ENCODE peak calls at places on chromosomes 7 and 10, in ten cellular contexts. One of them, this sample, is unnamed.

GRCh38 chr10:8105932-8106331 is 51.4 kb downstream of the GATA3 start:
- DNase-seq in GM12865: no peak
- DNase-seq in stimulated activated CD8-positive, alpha-beta memory T cell treated with anti-CD3 and anti-CD28 coated beads, Interleukin-15, amount 100 ng/mL, for 24 hours: no peak
- DNase-seq in heart right ventricle: no peak
- DNase-seq in HEK293T: no peak
- DNase-seq in ureter: no peak
- DNase-seq in HS-5: no peak
- DNase-seq in RCC 7860: no peak
- DNase-seq in posterior vena cava: no peak
- DNase-seq in NCI-H510A treated with DMSO at 0.1 percent for 48 hours: no peak
- DNase-seq in this sample: no peak

GRCh38 chr7:130712416-130712815 is 21.6 kb downstream of the KLF14 start:
- DNase-seq in HEK293T: no peak
- DNase-seq in ureter: no peak
- DNase-seq in posterior vena cava: no peak
- DNase-seq in heart right ventricle: no peak
- DNase-seq in GM12865: no peak
- DNase-seq in HS-5: no peak
- DNase-seq in NCI-H510A treated with DMSO at 0.1 percent for 48 hours: no peak
- DNase-seq in RCC 7860: no peak
- DNase-seq in stimulated activated CD8-positive, alpha-beta memory T cell treated with anti-CD3 and anti-CD28 coated beads, Interleukin-15, amount 100 ng/mL, for 24 hours: no peak
- DNase-seq in this sample: no peak

GRCh38 chr10:49280001-49280408 is 19.0 kb upstream of the C10orf71 start:
- DNase-seq in HS-5: peak
- DNase-seq in RCC 7860: peak
- DNase-seq in GM12865: no peak
- DNase-seq in ureter: no peak
- DNase-seq in HEK293T: no peak
- DNase-seq in heart right ventricle: no peak
- DNase-seq in stimulated activated CD8-positive, alpha-beta memory T cell treated with anti-CD3 and anti-CD28 coated beads, Interleukin-15, amount 100 ng/mL, for 24 hours: no peak
- DNase-seq in posterior vena cava: no peak
- DNase-seq in NCI-H510A treated with DMSO at 0.1 percent for 48 hours: no peak
- DNase-seq in this sample: peak

GRCh38 chr10:45433716-45434469 is 59.9 kb downstream of the ALOX5 start:
- DNase-seq in stimulated activated CD8-positive, alpha-beta memory T cell treated with anti-CD3 and anti-CD28 coated beads, Interleukin-15, amount 100 ng/mL, for 24 hours: no peak
- DNase-seq in ureter: no peak
- DNase-seq in posterior vena cava: no peak
- DNase-seq in GM12865: peak
- DNase-seq in NCI-H510A treated with DMSO at 0.1 percent for 48 hours: no peak
- DNase-seq in HEK293T: no peak
- DNase-seq in heart right ventricle: no peak
- DNase-seq in RCC 7860: no peak
- DNase-seq in HS-5: no peak
- DNase-seq in this sample: no peak

GRCh38 chr7:30974605-30975256 is 11.0 kb downstream of the GHRHR start:
- DNase-seq in heart right ventricle: peak
- DNase-seq in NCI-H510A treated with DMSO at 0.1 percent for 48 hours: peak
- DNase-seq in stimulated activated CD8-positive, alpha-beta memory T cell treated with anti-CD3 and anti-CD28 coated beads, Interleukin-15, amount 100 ng/mL, for 24 hours: no peak
- DNase-seq in ureter: peak
- DNase-seq in posterior vena cava: peak
- DNase-seq in HS-5: no peak
- DNase-seq in GM12865: peak
- DNase-seq in HEK293T: peak
- DNase-seq in RCC 7860: peak
- DNase-seq in this sample: peak

GRCh38 chr10:43054593-43054992 is 22.3 kb upstream of the RET start:
- DNase-seq in stimulated activated CD8-positive, alpha-beta memory T cell treated with anti-CD3 and anti-CD28 coated beads, Interleukin-15, amount 100 ng/mL, for 24 hours: no peak
- DNase-seq in ureter: no peak
- DNase-seq in posterior vena cava: no peak
- DNase-seq in HS-5: no peak
- DNase-seq in GM12865: no peak
- DNase-seq in heart right ventricle: no peak
- DNase-seq in NCI-H510A treated with DMSO at 0.1 percent for 48 hours: no peak
- DNase-seq in RCC 7860: no peak
- DNase-seq in HEK293T: no peak
- DNase-seq in this sample: no peak

GRCh38 chr7:130491841-130492518 is at the start of gene MEST:
- DNase-seq in ureter: no peak
- DNase-seq in NCI-H510A treated with DMSO at 0.1 percent for 48 hours: no peak
- DNase-seq in RCC 7860: no peak
- DNase-seq in heart right ventricle: peak
- DNase-seq in HS-5: no peak
- DNase-seq in GM12865: peak
- DNase-seq in HEK293T: no peak
- DNase-seq in posterior vena cava: no peak
- DNase-seq in stimulated activated CD8-positive, alpha-beta memory T cell treated with anti-CD3 and anti-CD28 coated beads, Interleukin-15, amount 100 ng/mL, for 24 hours: no peak
- DNase-seq in this sample: peak

GRCh38 chr10:125152646-125153368 is 7.6 kb downstream of the CTBP2 start:
- DNase-seq in RCC 7860: no peak
- DNase-seq in heart right ventricle: peak
- DNase-seq in posterior vena cava: no peak
- DNase-seq in GM12865: no peak
- DNase-seq in stimulated activated CD8-positive, alpha-beta memory T cell treated with anti-CD3 and anti-CD28 coated beads, Interleukin-15, amount 100 ng/mL, for 24 hours: no peak
- DNase-seq in HEK293T: no peak
- DNase-seq in NCI-H510A treated with DMSO at 0.1 percent for 48 hours: peak
- DNase-seq in ureter: peak
- DNase-seq in HS-5: no peak
- DNase-seq in this sample: no peak

GRCh38 chr7:134941947-134942346 is 44.4 kb upstream of the AGBL3 start:
- DNase-seq in posterior vena cava: no peak
- DNase-seq in ureter: no peak
- DNase-seq in heart right ventricle: no peak
- DNase-seq in stimulated activated CD8-positive, alpha-beta memory T cell treated with anti-CD3 and anti-CD28 coated beads, Interleukin-15, amount 100 ng/mL, for 24 hours: no peak
- DNase-seq in GM12865: no peak
- DNase-seq in RCC 7860: no peak
- DNase-seq in HEK293T: no peak
- DNase-seq in NCI-H510A treated with DMSO at 0.1 percent for 48 hours: no peak
- DNase-seq in HS-5: no peak
- DNase-seq in this sample: no peak

GRCh38 chr10:69952801-69953200 is 99.8 kb upstream of the MACROH2A2 start:
- DNase-seq in heart right ventricle: no peak
- DNase-seq in ureter: no peak
- DNase-seq in RCC 7860: no peak
- DNase-seq in HEK293T: no peak
- DNase-seq in HS-5: no peak
- DNase-seq in posterior vena cava: no peak
- DNase-seq in stimulated activated CD8-positive, alpha-beta memory T cell treated with anti-CD3 and anti-CD28 coated beads, Interleukin-15, amount 100 ng/mL, for 24 hours: no peak
- DNase-seq in GM12865: no peak
- DNase-seq in NCI-H510A treated with DMSO at 0.1 percent for 48 hours: no peak
- DNase-seq in this sample: peak

GRCh38 chr10:100872034-100872791 is 40.5 kb upstream of the SLF2 start:
- DNase-seq in GM12865: peak
- DNase-seq in HEK293T: peak
- DNase-seq in ureter: no peak
- DNase-seq in posterior vena cava: peak
- DNase-seq in HS-5: no peak
- DNase-seq in heart right ventricle: no peak
- DNase-seq in RCC 7860: peak
- DNase-seq in NCI-H510A treated with DMSO at 0.1 percent for 48 hours: peak
- DNase-seq in stimulated activated CD8-positive, alpha-beta memory T cell treated with anti-CD3 and anti-CD28 coated beads, Interleukin-15, amount 100 ng/mL, for 24 hours: peak
- DNase-seq in this sample: peak

GRCh38 chr10:110901954-110902819 is 16.8 kb downstream of the BBIP1 start:
- DNase-seq in posterior vena cava: no peak
- DNase-seq in RCC 7860: no peak
- DNase-seq in stimulated activated CD8-positive, alpha-beta memory T cell treated with anti-CD3 and anti-CD28 coated beads, Interleukin-15, amount 100 ng/mL, for 24 hours: no peak
- DNase-seq in heart right ventricle: no peak
- DNase-seq in GM12865: no peak
- DNase-seq in ureter: no peak
- DNase-seq in NCI-H510A treated with DMSO at 0.1 percent for 48 hours: no peak
- DNase-seq in HS-5: no peak
- DNase-seq in HEK293T: no peak
- DNase-seq in this sample: peak

GRCh38 chr10:47140752-47141348 is 159.1 kb upstream of the GDF10 start:
- DNase-seq in heart right ventricle: no peak
- DNase-seq in stimulated activated CD8-positive, alpha-beta memory T cell treated with anti-CD3 and anti-CD28 coated beads, Interleukin-15, amount 100 ng/mL, for 24 hours: no peak
- DNase-seq in HS-5: no peak
- DNase-seq in RCC 7860: no peak
- DNase-seq in NCI-H510A treated with DMSO at 0.1 percent for 48 hours: no peak
- DNase-seq in GM12865: no peak
- DNase-seq in posterior vena cava: no peak
- DNase-seq in HEK293T: no peak
- DNase-seq in ureter: no peak
- DNase-seq in this sample: no peak

GRCh38 chr10:71637305-71637704 is 82.3 kb downstream of the C10orf105 start:
- DNase-seq in RCC 7860: no peak
- DNase-seq in HEK293T: no peak
- DNase-seq in stimulated activated CD8-positive, alpha-beta memory T cell treated with anti-CD3 and anti-CD28 coated beads, Interleukin-15, amount 100 ng/mL, for 24 hours: no peak
- DNase-seq in ureter: no peak
- DNase-seq in HS-5: no peak
- DNase-seq in GM12865: no peak
- DNase-seq in heart right ventricle: no peak
- DNase-seq in NCI-H510A treated with DMSO at 0.1 percent for 48 hours: no peak
- DNase-seq in posterior vena cava: no peak
- DNase-seq in this sample: no peak

GRCh38 chr7:47040795-47041194 is 541.1 kb downstream of the TNS3 start:
- DNase-seq in HS-5: no peak
- DNase-seq in posterior vena cava: no peak
- DNase-seq in HEK293T: no peak
- DNase-seq in heart right ventricle: no peak
- DNase-seq in NCI-H510A treated with DMSO at 0.1 percent for 48 hours: no peak
- DNase-seq in GM12865: no peak
- DNase-seq in stimulated activated CD8-positive, alpha-beta memory T cell treated with anti-CD3 and anti-CD28 coated beads, Interleukin-15, amount 100 ng/mL, for 24 hours: no peak
- DNase-seq in RCC 7860: no peak
- DNase-seq in ureter: no peak
- DNase-seq in this sample: no peak

GRCh38 chr7:21767300-21767900 is 178.3 kb downstream of the CDCA7L start:
- DNase-seq in ureter: peak
- DNase-seq in HS-5: peak
- DNase-seq in NCI-H510A treated with DMSO at 0.1 percent for 48 hours: peak
- DNase-seq in stimulated activated CD8-positive, alpha-beta memory T cell treated with anti-CD3 and anti-CD28 coated beads, Interleukin-15, amount 100 ng/mL, for 24 hours: no peak
- DNase-seq in HEK293T: peak
- DNase-seq in GM12865: peak
- DNase-seq in RCC 7860: peak
- DNase-seq in heart right ventricle: peak
- DNase-seq in posterior vena cava: no peak
- DNase-seq in this sample: peak

GRCh38 chr7:155001756-155002410 is 1.0 kb downstream of the PAXIP1 start:
- DNase-seq in posterior vena cava: no peak
- DNase-seq in RCC 7860: no peak
- DNase-seq in NCI-H510A treated with DMSO at 0.1 percent for 48 hours: no peak
- DNase-seq in HEK293T: peak
- DNase-seq in stimulated activated CD8-positive, alpha-beta memory T cell treated with anti-CD3 and anti-CD28 coated beads, Interleukin-15, amount 100 ng/mL, for 24 hours: no peak
- DNase-seq in heart right ventricle: no peak
- DNase-seq in GM12865: peak
- DNase-seq in ureter: no peak
- DNase-seq in HS-5: no peak
- DNase-seq in this sample: peak

GRCh38 chr10:46229144-46229563 is 57.6 kb upstream of the ANTXRL start:
- DNase-seq in posterior vena cava: peak
- DNase-seq in RCC 7860: no peak
- DNase-seq in stimulated activated CD8-positive, alpha-beta memory T cell treated with anti-CD3 and anti-CD28 coated beads, Interleukin-15, amount 100 ng/mL, for 24 hours: no peak
- DNase-seq in ureter: peak
- DNase-seq in heart right ventricle: no peak
- DNase-seq in GM12865: peak
- DNase-seq in HEK293T: peak
- DNase-seq in HS-5: no peak
- DNase-seq in NCI-H510A treated with DMSO at 0.1 percent for 48 hours: peak
- DNase-seq in this sample: peak

GRCh38 chr7:82562716-82563404 is 119.3 kb upstream of the CACNA2D1 start:
- DNase-seq in GM12865: no peak
- DNase-seq in posterior vena cava: no peak
- DNase-seq in HS-5: peak
- DNase-seq in heart right ventricle: no peak
- DNase-seq in NCI-H510A treated with DMSO at 0.1 percent for 48 hours: peak
- DNase-seq in ureter: no peak
- DNase-seq in stimulated activated CD8-positive, alpha-beta memory T cell treated with anti-CD3 and anti-CD28 coated beads, Interleukin-15, amount 100 ng/mL, for 24 hours: no peak
- DNase-seq in RCC 7860: no peak
- DNase-seq in HEK293T: no peak
- DNase-seq in this sample: peak

GRCh38 chr10:8044331-8044907 is 10.1 kb upstream of the GATA3 start:
- DNase-seq in heart right ventricle: no peak
- DNase-seq in NCI-H510A treated with DMSO at 0.1 percent for 48 hours: no peak
- DNase-seq in HS-5: no peak
- DNase-seq in posterior vena cava: peak
- DNase-seq in stimulated activated CD8-positive, alpha-beta memory T cell treated with anti-CD3 and anti-CD28 coated beads, Interleukin-15, amount 100 ng/mL, for 24 hours: no peak
- DNase-seq in ureter: no peak
- DNase-seq in HEK293T: no peak
- DNase-seq in GM12865: no peak
- DNase-seq in RCC 7860: no peak
- DNase-seq in this sample: no peak

GRCh38 chr10:24825551-24825950 is 101.9 kb upstream of the ARHGAP21 start:
- DNase-seq in HEK293T: no peak
- DNase-seq in HS-5: no peak
- DNase-seq in ureter: no peak
- DNase-seq in stimulated activated CD8-positive, alpha-beta memory T cell treated with anti-CD3 and anti-CD28 coated beads, Interleukin-15, amount 100 ng/mL, for 24 hours: no peak
- DNase-seq in heart right ventricle: no peak
- DNase-seq in GM12865: no peak
- DNase-seq in posterior vena cava: no peak
- DNase-seq in RCC 7860: no peak
- DNase-seq in NCI-H510A treated with DMSO at 0.1 percent for 48 hours: no peak
- DNase-seq in this sample: peak

GRCh38 chr7:65216469-65216868 is 157.2 kb upstream of the ZNF92 start:
- DNase-seq in RCC 7860: peak
- DNase-seq in posterior vena cava: no peak
- DNase-seq in GM12865: peak
- DNase-seq in NCI-H510A treated with DMSO at 0.1 percent for 48 hours: peak
- DNase-seq in HEK293T: peak
- DNase-seq in ureter: peak
- DNase-seq in HS-5: no peak
- DNase-seq in stimulated activated CD8-positive, alpha-beta memory T cell treated with anti-CD3 and anti-CD28 coated beads, Interleukin-15, amount 100 ng/mL, for 24 hours: no peak
- DNase-seq in heart right ventricle: no peak
- DNase-seq in this sample: peak

GRCh38 chr10:6328708-6329423 is 126.1 kb downstream of the PFKFB3 start:
- DNase-seq in RCC 7860: no peak
- DNase-seq in HEK293T: no peak
- DNase-seq in heart right ventricle: no peak
- DNase-seq in stimulated activated CD8-positive, alpha-beta memory T cell treated with anti-CD3 and anti-CD28 coated beads, Interleukin-15, amount 100 ng/mL, for 24 hours: no peak
- DNase-seq in NCI-H510A treated with DMSO at 0.1 percent for 48 hours: no peak
- DNase-seq in HS-5: no peak
- DNase-seq in posterior vena cava: no peak
- DNase-seq in GM12865: no peak
- DNase-seq in ureter: no peak
- DNase-seq in this sample: no peak

GRCh38 chr7:101736077-101736476 is 81.3 kb upstream of the CUX1 start:
- DNase-seq in ureter: no peak
- DNase-seq in HEK293T: no peak
- DNase-seq in GM12865: peak
- DNase-seq in NCI-H510A treated with DMSO at 0.1 percent for 48 hours: no peak
- DNase-seq in RCC 7860: no peak
- DNase-seq in stimulated activated CD8-positive, alpha-beta memory T cell treated with anti-CD3 and anti-CD28 coated beads, Interleukin-15, amount 100 ng/mL, for 24 hours: no peak
- DNase-seq in posterior vena cava: no peak
- DNase-seq in heart right ventricle: no peak
- DNase-seq in HS-5: no peak
- DNase-seq in this sample: no peak

GRCh38 chr10:24908793-24909423 is 43.5 kb downstream of the PRTFDC1 start:
- DNase-seq in HEK293T: no peak
- DNase-seq in NCI-H510A treated with DMSO at 0.1 percent for 48 hours: no peak
- DNase-seq in ureter: no peak
- DNase-seq in RCC 7860: peak
- DNase-seq in posterior vena cava: no peak
- DNase-seq in GM12865: no peak
- DNase-seq in stimulated activated CD8-positive, alpha-beta memory T cell treated with anti-CD3 and anti-CD28 coated beads, Interleukin-15, amount 100 ng/mL, for 24 hours: no peak
- DNase-seq in heart right ventricle: no peak
- DNase-seq in HS-5: no peak
- DNase-seq in this sample: peak

GRCh38 chr10:63671317-63671937 is 150.2 kb downstream of the REEP3 start:
- DNase-seq in stimulated activated CD8-positive, alpha-beta memory T cell treated with anti-CD3 and anti-CD28 coated beads, Interleukin-15, amount 100 ng/mL, for 24 hours: no peak
- DNase-seq in GM12865: no peak
- DNase-seq in NCI-H510A treated with DMSO at 0.1 percent for 48 hours: no peak
- DNase-seq in HS-5: no peak
- DNase-seq in ureter: no peak
- DNase-seq in posterior vena cava: no peak
- DNase-seq in HEK293T: no peak
- DNase-seq in heart right ventricle: no peak
- DNase-seq in RCC 7860: no peak
- DNase-seq in this sample: peak

GRCh38 chr7:121397832-121398231 is 1.7 kb upstream of the FAM3C start:
- DNase-seq in HS-5: no peak
- DNase-seq in RCC 7860: peak
- DNase-seq in posterior vena cava: no peak
- DNase-seq in NCI-H510A treated with DMSO at 0.1 percent for 48 hours: no peak
- DNase-seq in ureter: no peak
- DNase-seq in GM12865: no peak
- DNase-seq in HEK293T: no peak
- DNase-seq in heart right ventricle: no peak
- DNase-seq in stimulated activated CD8-positive, alpha-beta memory T cell treated with anti-CD3 and anti-CD28 coated beads, Interleukin-15, amount 100 ng/mL, for 24 hours: no peak
- DNase-seq in this sample: no peak

GRCh38 chr7:28068811-28069216 is 111.8 kb downstream of the JAZF1 start:
- DNase-seq in posterior vena cava: no peak
- DNase-seq in heart right ventricle: no peak
- DNase-seq in GM12865: no peak
- DNase-seq in NCI-H510A treated with DMSO at 0.1 percent for 48 hours: no peak
- DNase-seq in RCC 7860: peak
- DNase-seq in HS-5: no peak
- DNase-seq in ureter: no peak
- DNase-seq in HEK293T: no peak
- DNase-seq in stimulated activated CD8-positive, alpha-beta memory T cell treated with anti-CD3 and anti-CD28 coated beads, Interleukin-15, amount 100 ng/mL, for 24 hours: no peak
- DNase-seq in this sample: peak

This sample was measured in fibroblast of the aortic adventitia.